ENCODE peak calls at places on chromosome 2, in four cellular contexts. H is K562, I is HepG2, Q is H1. X is an unnamed sample.

GRCh38 chr2:86790828-86791561 is at the start of gene CD8A:
- DNase-seq in I (no peak), Q (peak), H (no peak), X (no peak)

GRCh38 chr2:240452471-240453256 is 17.2 kb downstream of the GPC1 start:
- DNase-seq in Q (peak), H (peak), I (peak), X (no peak)

GRCh38 chr2:174120346-174120745 is 128.0 kb downstream of the OLA1 start:
- DNase-seq in H (no peak), I (peak), Q (no peak), X (peak)

GRCh38 chr2:176096986-176097819 is 2.4 kb upstream of the HOXD12 start:
- DNase-seq in H (peak), I (peak), Q (peak), X (peak)

GRCh38 chr2:127117603-127118002 is 10.6 kb upstream of the BIN1 start:
- DNase-seq in Q (peak), I (no peak), H (no peak), X (no peak)

GRCh38 chr2:70930371-70931329 is 5.0 kb upstream of the ATP6V1B1 start:
- DNase-seq in I (no peak), Q (peak), H (peak), X (no peak)

GRCh38 chr2:85584857-85585780 is 888 bp downstream of the VAMP5 start:
- DNase-seq in Q (no peak), I (peak), H (peak), X (no peak)

GRCh38 chr2:3254438-3254941 is 123.1 kb downstream of the EIPR1 start:
- DNase-seq in H (no peak), Q (no peak), I (no peak), X (no peak)

GRCh38 chr2:105261061-105261460 is 19.5 kb downstream of the GPR45 start:
- DNase-seq in H (no peak), Q (no peak), I (no peak), X (no peak)

GRCh38 chr2:238995634-238996033 is 147.7 kb downstream of the TWIST2 start:
- DNase-seq in Q (no peak), H (no peak), I (no peak), X (no peak)

GRCh38 chr2:2022941-2023586 is 278.7 kb upstream of the PXDN start:
- DNase-seq in H (no peak), Q (no peak), I (no peak), X (no peak)

GRCh38 chr2:45014016-45014702 is 4.9 kb upstream of the SIX2 start:
- DNase-seq in I (no peak), Q (peak), H (peak), X (no peak)

GRCh38 chr2:41922177-41922576 is 125.6 kb upstream of the PKDCC start:
- DNase-seq in I (no peak), H (peak), Q (no peak), X (no peak)

GRCh38 chr2:136363921-136364320 is 246.0 kb upstream of the CXCR4 start:
- DNase-seq in H (no peak), Q (peak), I (no peak), X (no peak)

GRCh38 chr2:136363470-136363869 is 245.5 kb upstream of the CXCR4 start:
- DNase-seq in H (no peak), Q (peak), I (no peak), X (no peak)

GRCh38 chr2:136361521-136361920 is 243.6 kb upstream of the CXCR4 start:
- DNase-seq in H (no peak), Q (no peak), I (no peak), X (no peak)

GRCh38 chr2:136360790-136361189 is 242.8 kb upstream of the CXCR4 start:
- DNase-seq in Q (no peak), I (no peak), H (no peak), X (no peak)

GRCh38 chr2:136362676-136363390 is 244.9 kb upstream of the CXCR4 start:
- DNase-seq in I (no peak), H (no peak), Q (no peak), X (no peak)
- TF ChIP-seq CEBPB in I (no peak), H (no peak), Q (no peak), X (no peak)

DNA sequence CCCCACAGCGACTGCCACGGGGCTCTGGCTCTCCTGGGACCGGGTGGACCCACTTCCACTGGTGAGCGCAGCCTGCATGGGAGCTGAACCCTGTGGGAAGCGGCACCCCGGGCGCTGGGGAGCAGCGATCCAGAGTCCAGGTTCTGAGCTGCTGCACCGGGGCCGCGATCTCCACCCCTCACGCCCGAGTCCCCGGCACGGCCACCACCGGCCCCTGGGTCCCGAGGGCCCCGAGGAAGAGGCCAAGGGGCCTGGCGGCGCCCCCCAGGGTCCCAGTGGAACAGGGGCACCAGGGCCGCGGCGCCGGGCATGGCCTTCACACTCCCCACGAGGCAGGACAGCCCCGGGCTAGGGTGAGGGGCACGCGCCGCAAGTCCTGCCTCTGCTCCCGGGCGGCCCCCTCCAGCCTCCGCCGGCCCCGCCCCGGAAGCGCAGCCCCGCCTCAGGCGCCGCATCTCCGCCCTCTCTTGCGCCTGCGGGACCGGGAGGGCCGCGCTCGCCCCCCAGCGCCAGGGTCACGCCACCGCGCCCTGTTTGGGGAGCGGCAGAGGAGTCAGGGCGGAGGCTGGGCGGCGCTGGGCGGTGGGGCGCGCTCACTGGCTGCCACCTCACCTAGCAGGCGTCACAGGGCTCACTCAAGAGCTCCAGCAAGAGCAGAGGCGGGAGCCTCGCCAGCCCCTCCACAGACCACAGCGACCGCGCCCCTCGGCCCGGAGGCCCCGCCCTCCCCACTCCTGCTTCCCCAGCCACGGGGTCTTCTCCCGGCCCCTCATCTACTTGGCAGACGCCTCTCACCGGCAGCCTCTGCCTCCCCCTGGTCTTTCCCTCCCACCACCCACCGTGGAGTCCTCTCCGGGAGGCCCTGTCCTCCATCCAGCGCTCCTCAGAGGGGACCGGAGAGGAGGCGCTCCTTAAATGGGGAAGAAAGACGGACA is 26.8 kb downstream of the THAP4 start:
- DNase-seq in Q (peak), H (peak), I (peak), X (no peak)
- TF ChIP-seq FOSL1 in Q (no peak), H (no peak), I (no peak), X (no peak)

GRCh38 chr2:109271920-109272319 is 142.9 kb downstream of the SH3RF3 start:
- DNase-seq in Q (no peak), H (no peak), I (no peak), X (no peak)
- TF ChIP-seq ZNF274 in Q (no peak), H (no peak), I (no peak), X (no peak)

DNA sequence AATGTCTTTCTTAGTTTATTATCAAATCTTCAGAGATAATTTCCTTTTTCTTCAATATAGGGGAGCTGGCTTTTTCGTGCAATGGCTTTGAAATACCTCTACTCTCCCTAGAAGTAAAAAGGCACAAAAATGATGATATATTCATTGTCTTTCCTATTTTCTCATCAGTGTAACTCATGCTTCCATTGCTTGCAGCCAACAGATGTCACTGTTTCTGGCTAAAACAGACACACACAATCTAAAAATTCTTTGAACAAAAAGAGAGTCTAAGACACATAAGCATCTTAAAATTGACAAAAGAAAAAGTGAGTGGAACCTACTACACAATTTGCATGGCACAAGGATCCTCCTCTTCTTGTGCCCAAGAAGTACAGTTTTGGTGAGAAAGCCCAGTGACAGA is 448.7 kb upstream of the VRK2 start:
- DNase-seq in Q (no peak), H (no peak), I (no peak), X (no peak)
- TF ChIP-seq CEBPB in Q (no peak), H (no peak), I (no peak), X (no peak)

DNA sequence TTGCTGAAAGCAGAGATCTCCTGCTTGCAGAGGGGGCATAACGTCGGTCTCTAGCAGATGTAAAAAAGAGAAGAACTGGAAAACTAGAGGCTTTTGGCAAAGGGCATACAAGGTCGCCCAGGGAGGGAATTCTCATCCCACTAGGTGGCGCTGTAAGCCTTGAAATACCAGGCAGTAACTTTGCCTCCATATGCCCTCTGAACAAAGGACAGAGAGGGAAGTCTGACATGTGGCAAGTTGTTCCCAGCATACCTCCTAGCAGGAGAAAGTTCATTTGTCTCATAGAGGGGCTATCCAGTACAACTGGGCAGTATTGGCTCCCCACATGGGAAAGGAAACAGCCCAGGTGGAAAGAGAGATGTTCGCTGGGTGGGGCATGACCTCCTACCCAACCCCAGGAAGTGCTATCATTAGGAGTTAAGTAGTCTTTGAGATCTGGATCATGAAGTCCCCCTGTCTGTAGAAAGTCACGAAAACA is 40.0 kb downstream of the STK17B start:
- DNase-seq in H (peak), I (peak), Q (peak), X (peak)
- TF ChIP-seq FOSL1 in H (no peak), I (no peak), Q (no peak), X (no peak)

X was measured in HCT116.